ENCODE peak calls at places on chromosomes 4 and X, in six cellular contexts. S, I, L, U, V and P are unnamed samples.
A peak's percentile ranks its signal among the peaks of the same experiment; 100 is the strongest.

GRCh38 chr4:85783483-85783882 is 308.5 kb downstream of the ARHGAP24 start:
- DNase-seq in L (no peak), I (peak; percentile 96), U (no peak), S (peak; percentile 92), V (no peak), P (no peak)

GRCh38 chrX:56569378-56570061 is 6.1 kb downstream of the UBQLN2 start:
- DNase-seq in I (no peak), L (no peak), V (no peak), S (no peak), U (no peak), P (no peak)

GRCh38 chr4:38925492-38926418 is 58.1 kb downstream of the FAM114A1 start:
- DNase-seq in U (no peak), L (no peak), I (no peak), S (no peak), V (no peak), P (no peak)

GRCh38 chr4:5974321-5974720 is 43.9 kb downstream of the C4orf50 start:
- DNase-seq in S (no peak), V (no peak), U (no peak), L (no peak), I (no peak), P (no peak)

GRCh38 chr4:184884863-184885262 is 59.1 kb upstream of the ACSL1 start:
- DNase-seq in S (no peak), V (no peak), L (no peak), I (no peak), U (no peak), P (no peak)

GRCh38 chr4:47749858-47750257 is 88.0 kb downstream of the CORIN start:
- DNase-seq in V (no peak), L (no peak), S (no peak), I (no peak), U (no peak), P (no peak)

GRCh38 chrX:21933077-21933476 is 7.4 kb upstream of the SMS start:
- DNase-seq in V (no peak), L (peak; percentile 34), U (no peak), S (no peak), I (peak; percentile 23), P (no peak)

GRCh38 chrX:135477576-135477975 is 42.9 kb upstream of the INTS6L start:
- DNase-seq in L (peak; percentile 44), U (no peak), V (peak; percentile 65), I (peak; percentile 52), S (peak; percentile 52), P (peak; percentile 80)

GRCh38 chr4:150130953-150131352 is 52.7 kb downstream of the DCLK2 start:
- DNase-seq in V (no peak), L (no peak), S (peak; percentile 60), I (peak; percentile 48), U (no peak), P (no peak)

GRCh38 chr4:173270312-173271027 is 63.7 kb downstream of the HMGB2 start:
- DNase-seq in L (no peak), U (no peak), I (no peak), V (no peak), S (no peak), P (no peak)

GRCh38 chrX:48890934-48891401 is 6.6 kb downstream of the TIMM17B start:
- DNase-seq in S (no peak), V (no peak), L (peak; percentile 31), U (no peak), I (peak; percentile 13), P (no peak)

GRCh38 chr4:102230194-102230593 is 115.1 kb downstream of the SLC39A8 start:
- DNase-seq in L (no peak), I (no peak), V (no peak), U (no peak), S (no peak), P (no peak)